ENCODE peak calls at places on chromosomes 11 and 22, in five cellular contexts. T, Y, S, I and F are unnamed samples.

GRCh38 chr22:48947636-48948035 is 880.0 kb downstream of the BRD1 start:
- DNase-seq in I (no peak), S (no peak), T (no peak), Y (no peak), F (no peak)

GRCh38 chr11:58957922-58958321 is 18.6 kb downstream of the GLYATL1 start:
- DNase-seq in S (no peak), T (no peak), I (no peak), Y (no peak), F (no peak)

GRCh38 chr11:116865696-116866095 is 28.3 kb upstream of the APOA1 start:
- DNase-seq in S (no peak), I (peak; percentile 40), Y (no peak), T (no peak), F (no peak)

GRCh38 chr11:35598254-35599125 is 19.8 kb upstream of the FJX1 start:
- DNase-seq in Y (no peak), I (no peak), S (no peak), T (no peak), F (no peak)

GRCh38 chr22:33756508-33756949 is 163.7 kb downstream of the LARGE1 start:
- DNase-seq in I (no peak), Y (no peak), S (no peak), T (no peak), F (no peak)

GRCh38 chr11:27770576-27770975 is 70.3 kb upstream of the BDNF start:
- DNase-seq in I (no peak), Y (no peak), T (no peak), S (no peak), F (no peak)

GRCh38 chr11:75627879-75628668 is 40.8 kb downstream of the MAP6 start:
- DNase-seq in Y (no peak), S (no peak), I (peak; percentile 78), T (no peak), F (no peak)

GRCh38 chr22:46843691-46844297 is 81.3 kb downstream of the TBC1D22A start:
- DNase-seq in I (no peak), Y (no peak), T (no peak), S (no peak), F (no peak)

GRCh38 chr11:3732671-3733070 is 61.5 kb upstream of the CHRNA10 start:
- DNase-seq in S (no peak), T (no peak), Y (no peak), I (no peak), F (no peak)

GRCh38 chr22:49726022-49726681 is 101.5 kb downstream of the BRD1 start:
- DNase-seq in I (no peak), S (no peak), Y (no peak), T (no peak), F (no peak)

GRCh38 chr11:128483211-128483788 is 104.1 kb downstream of the ETS1 start:
- DNase-seq in Y (no peak), T (no peak), I (no peak), S (no peak), F (no peak)

GRCh38 chr11:117239295-117239694 is 6.8 kb downstream of the RNF214 start:
- DNase-seq in Y (no peak), I (peak; percentile 94), S (no peak), T (no peak), F (no peak)

GRCh38 chr11:62832346-62833234 is at the start of gene TEX54:
- DNase-seq in T (no peak), Y (no peak), S (no peak), I (no peak), F (no peak)

GRCh38 chr22:23243006-23243573 is 62.8 kb downstream of the BCR start:
- DNase-seq in T (peak; percentile 64), S (peak; percentile 56), Y (no peak), I (no peak), F (peak; percentile 56)

GRCh38 chr11:128929991-128930390 is 12.7 kb downstream of the TP53AIP1 start:
- DNase-seq in I (no peak), T (no peak), Y (no peak), S (no peak), F (no peak)

GRCh38 chr22:40413873-40414272 is 43.5 kb downstream of the SGSM3 start:
- DNase-seq in Y (no peak), I (no peak), T (no peak), S (no peak), F (no peak)

GRCh38 chr22:38490915-38491314 is 15.2 kb downstream of the DDX17 start:
- DNase-seq in S (no peak), I (peak; percentile 88), Y (no peak), T (no peak), F (no peak)

GRCh38 chr11:127252321-127252720 is 251.8 kb upstream of the KIRREL3 start:
- DNase-seq in T (no peak), I (no peak), S (no peak), Y (no peak), F (no peak)

GRCh38 chr11:18600915-18601569 is 1.5 kb downstream of the MISFA start:
- DNase-seq in T (no peak), I (no peak), S (no peak), Y (no peak), F (no peak)

GRCh38 chr11:131666617-131667016 is 296.2 kb downstream of the NTM start:
- DNase-seq in I (no peak), Y (no peak), S (no peak), T (no peak), F (no peak)

GRCh38 chr22:38868886-38869381 is 3.1 kb downstream of the CBX6 start:
- DNase-seq in Y (peak; percentile 56), T (peak; percentile 76), S (peak; percentile 76), I (peak; percentile 76), F (peak; percentile 79)

GRCh38 chr11:117152066-117152465 is 8.0 kb downstream of the PAFAH1B2 start:
- DNase-seq in S (no peak), T (no peak), Y (no peak), I (no peak), F (no peak)

GRCh38 chr22:38792833-38793232 is 1.1 kb downstream of the DNAL4 start:
- DNase-seq in T (no peak), I (peak; percentile 41), S (no peak), Y (no peak), F (no peak)

GRCh38 chr11:130449996-130450419 is 1.6 kb downstream of the ADAMTS15 start:
- DNase-seq in Y (no peak), I (peak; percentile 68), S (no peak), T (no peak), F (no peak)

GRCh38 chr22:36021649-36022048 is 7.0 kb downstream of the RBFOX2 start:
- DNase-seq in I (no peak), T (no peak), S (no peak), Y (no peak), F (no peak)

GRCh38 chr11:58562375-58562800 is 13.3 kb downstream of the LPXN start:
- DNase-seq in Y (no peak), I (no peak), T (no peak), S (no peak), F (no peak)

GRCh38 chr11:83349371-83349770 is 63.2 kb upstream of the CCDC90B start:
- DNase-seq in T (no peak), Y (no peak), S (no peak), I (no peak), F (no peak)